ENCODE peak calls at places on chromosome 5, in eight cellular contexts. B is right lobe of liver; P is T-cell; S is gastroesophageal sphincter; I is stimulated activated naive CD8-positive, alpha-beta T cell treated with anti-CD3 and anti-CD28 coated beads, Interleukin-15, Interleukin-2, amounts not matched to agents 100 U/mL and 50 U/mL, for 24 hours; A is left lung; R is Right ventricle myocardium superior; D is foreskin keratinocyte. Q is an unnamed sample.

GRCh38 chr5:107930092-107930491 is 259.4 kb upstream of the EFNA5 start:
- ATAC-seq in B (no peak), A (no peak), S (no peak), D (no peak), P (no peak), R (no peak), I (no peak), Q (no peak)

GRCh38 chr5:81590498-81591384 is 160.2 kb downstream of the SSBP2 start:
- ATAC-seq in P (no peak), B (no peak), A (no peak), I (no peak), S (no peak), R (peak; percentile 70), D (no peak), Q (no peak)

GRCh38 chr5:113250341-113250953 is 184.3 kb downstream of the TSSK1B start:
- ATAC-seq in R (peak; percentile 60), B (peak; percentile 36), D (no peak), I (no peak), A (peak; percentile 65), S (peak; percentile 87), P (no peak), Q (peak; percentile 42)

GRCh38 chr5:87231037-87231808 is 36.5 kb upstream of the RASA1 start:
- ATAC-seq in A (no peak), P (no peak), D (peak; percentile 95), B (no peak), R (no peak), I (peak; percentile 66), S (no peak), Q (no peak)

GRCh38 chr5:36950586-36951457 is 74.3 kb downstream of the NIPBL start:
- ATAC-seq in S (no peak), A (peak; percentile 42), P (no peak), D (peak; percentile 78), I (no peak), R (no peak), B (no peak), Q (no peak)

GRCh38 chr5:7261049-7261448 is 134.9 kb upstream of the ADCY2 start:
- ATAC-seq in D (peak; percentile 36), B (peak; percentile 56), A (peak; percentile 80), P (no peak), S (no peak), R (no peak), I (no peak), Q (no peak)

GRCh38 chr5:65151632-65152031 is 330.1 kb downstream of the ADAMTS6 start:
- ATAC-seq in I (no peak), R (peak; percentile 73), D (no peak), B (peak; percentile 91), S (no peak), A (no peak), P (no peak), Q (no peak)

GRCh38 chr5:82446765-82447164 is 168.6 kb upstream of the RPS23 start:
- ATAC-seq in A (no peak), S (peak; percentile 52), R (peak; percentile 83), D (no peak), P (no peak), I (no peak), B (no peak), Q (no peak)

GRCh38 chr5:180054226-180054625 is 17.3 kb downstream of the RNF130 start:
- ATAC-seq in I (no peak), B (no peak), P (no peak), A (no peak), D (no peak), S (no peak), R (no peak), Q (no peak)

GRCh38 chr5:302951-303350 is 18.6 kb upstream of the AHRR start:
- ATAC-seq in A (no peak), B (no peak), R (no peak), D (no peak), S (no peak), P (no peak), I (no peak), Q (no peak)

GRCh38 chr5:170159101-170159698 is 53.5 kb downstream of the FOXI1 start:
- ATAC-seq in D (peak; percentile 63), P (no peak), B (no peak), I (no peak), R (no peak), S (no peak), A (no peak), Q (no peak)

GRCh38 chr5:61732376-61732775 is 400.3 kb downstream of the ZSWIM6 start:
- ATAC-seq in I (no peak), P (no peak), S (peak; percentile 46), A (peak; percentile 19), B (no peak), R (no peak), D (no peak), Q (no peak)

GRCh38 chr5:1660037-1660400 is 136.3 kb upstream of the LPCAT1 start:
- ATAC-seq in I (no peak), R (no peak), P (no peak), B (no peak), A (no peak), S (no peak), D (no peak), Q (no peak)

GRCh38 chr5:54514269-54514668 is 3.3 kb upstream of the SNX18 start:
- ATAC-seq in A (no peak), D (no peak), I (no peak), S (no peak), R (no peak), B (peak; percentile 44), P (no peak), Q (no peak)

GRCh38 chr5:150576449-150576949 is 64.0 kb upstream of the SYNPO start:
- ATAC-seq in A (no peak), S (no peak), B (no peak), D (no peak), R (no peak), I (peak; percentile 4), P (no peak), Q (no peak)

GRCh38 chr5:79973511-79973910 is 17.6 kb downstream of the MTX3 start:
- ATAC-seq in D (no peak), B (no peak), I (no peak), A (no peak), P (no peak), R (no peak), S (no peak), Q (no peak)

GRCh38 chr5:58273705-58274104 is 186.2 kb downstream of the PLK2 start:
- ATAC-seq in R (no peak), A (no peak), P (no peak), B (no peak), I (no peak), D (peak; percentile 50), S (no peak), Q (no peak)

GRCh38 chr5:107624233-107624632 is 46.5 kb downstream of the EFNA5 start:
- ATAC-seq in B (no peak), S (no peak), A (no peak), D (no peak), P (no peak), R (no peak), I (no peak), Q (no peak)

GRCh38 chr5:67206381-67207328 is 10.1 kb upstream of the CD180 start:
- ATAC-seq in I (peak; percentile 90), S (no peak), P (peak; percentile 87), B (peak; percentile 37), R (no peak), A (peak; percentile 84), D (peak; percentile 85), Q (peak; percentile 90)

GRCh38 chr5:53766683-53767082 is 206.2 kb downstream of the NDUFS4 start:
- ATAC-seq in R (no peak), S (no peak), I (no peak), B (no peak), A (no peak), D (no peak), P (no peak), Q (no peak)

Q was measured in esophagus mucosa.